ENCODE peak calls at places on chromosomes 4 and X, in seven cellular contexts. N is neuronal stem cell, Y is kidney, C is colonic mucosa, V is endodermal cell, Z is HCT116, W is neural progenitor cell. T is an unnamed sample.

GRCh38 chr4:169293343-169294176 is 22.8 kb upstream of the SH3RF1 start:
- DNase-seq in N (no peak), Z (no peak), Y (no peak), C (no peak), W (no peak), V (no peak), T (no peak)

GRCh38 chr4:120630432-120630831 is 292.1 kb downstream of the PRDM5 start:
- DNase-seq in N (no peak), V (no peak), C (no peak), Z (no peak), Y (no peak), W (peak; percentile 19), T (no peak)

GRCh38 chrX:72062890-72063289 is 68.8 kb downstream of the RTL5 start:
- DNase-seq in C (no peak), W (no peak), N (no peak), Y (no peak), Z (no peak), V (no peak), T (no peak)

GRCh38 chrX:3627579-3627978 is 85.9 kb downstream of the PRKX start:
- DNase-seq in W (no peak), N (no peak), Z (no peak), Y (no peak), C (no peak), V (no peak), T (no peak)

GRCh38 chr4:82715731-82716617 is 82.6 kb downstream of the SCD5 start:
- DNase-seq in V (peak; percentile 87), Y (no peak), W (no peak), Z (no peak), C (no peak), N (no peak), T (no peak)

GRCh38 chr4:161403781-161404180 is 760.0 kb downstream of the FSTL5 start:
- DNase-seq in V (no peak), W (no peak), N (no peak), C (no peak), Y (no peak), Z (no peak), T (no peak)

GRCh38 chrX:105564536-105564935 is 257.8 kb upstream of the NRK start:
- DNase-seq in Z (no peak), V (no peak), W (no peak), C (no peak), Y (no peak), N (no peak), T (no peak)

GRCh38 chr4:57691370-57691769 is 581.2 kb upstream of the IGFBP7 start:
- DNase-seq in N (no peak), V (no peak), C (no peak), Z (no peak), Y (no peak), W (no peak), T (no peak)

GRCh38 chr4:37365888-37366287 is 121.3 kb downstream of the NWD2 start:
- DNase-seq in W (no peak), C (no peak), N (no peak), Z (no peak), Y (no peak), V (no peak), T (no peak)

GRCh38 chrX:12955882-12956703 is 18.8 kb upstream of the TMSB4X start:
- DNase-seq in Z (peak; percentile 46), V (no peak), Y (peak; percentile 77), W (no peak), N (no peak), C (peak; percentile 68), T (no peak)

GRCh38 chrX:17737707-17738001 is 361 bp downstream of the SCML1 start:
- DNase-seq in N (peak; percentile 6), Z (no peak), C (no peak), Y (no peak), V (no peak), W (no peak), T (no peak)

GRCh38 chr4:127284236-127284635 is 348.5 kb upstream of the INTU start:
- DNase-seq in V (no peak), Y (no peak), W (no peak), Z (no peak), N (no peak), C (no peak), T (no peak)

GRCh38 chrX:135194684-135195083 is 23.5 kb upstream of the CT55 start:
- DNase-seq in Y (no peak), V (peak; percentile 72), W (no peak), N (no peak), C (no peak), Z (no peak), T (no peak)

GRCh38 chr4:158682071-158682470 is 10.0 kb downstream of the ETFDH start:
- DNase-seq in W (no peak), Y (no peak), N (no peak), C (no peak), Z (no peak), V (no peak), T (no peak)

GRCh38 chr4:182367153-182367552 is 124.0 kb downstream of the TENM3 start:
- DNase-seq in Y (no peak), V (no peak), Z (no peak), W (no peak), N (no peak), C (no peak), T (no peak)

GRCh38 chr4:166527500-166527899 is 654.5 kb downstream of the TLL1 start:
- DNase-seq in V (peak; percentile 48), Z (no peak), N (no peak), C (no peak), Y (no peak), W (peak; percentile 11), T (no peak)

GRCh38 chrX:108299101-108299591 is 139.1 kb downstream of the COL4A6 start:
- DNase-seq in N (no peak), C (no peak), W (peak; percentile 2), Z (no peak), Y (no peak), V (no peak), T (no peak)

GRCh38 chrX:7334253-7334935 is 186.4 kb upstream of the PUDP start:
- DNase-seq in N (no peak), C (no peak), W (no peak), Y (no peak), Z (no peak), V (no peak), T (no peak)

GRCh38 chr4:79472693-79473552 is 64.9 kb upstream of the GK2 start:
- DNase-seq in V (no peak), Y (no peak), Z (no peak), C (no peak), N (no peak), W (no peak), T (no peak)

GRCh38 chr4:153160856-153161598 is 43.2 kb upstream of the TRIM2 start:
- DNase-seq in C (no peak), Y (no peak), Z (no peak), N (no peak), W (no peak), V (no peak), T (no peak)

GRCh38 chr4:129254126-129254525 is 158.2 kb downstream of the C4orf33 start:
- DNase-seq in C (no peak), N (no peak), V (no peak), W (no peak), Z (no peak), Y (no peak), T (no peak)

GRCh38 chr4:140861359-140862181 is 105.4 kb upstream of the TBC1D9 start:
- DNase-seq in V (peak; percentile 81), N (peak; percentile 62), W (peak; percentile 80), C (peak; percentile 62), Z (peak; percentile 74), Y (no peak), T (peak; percentile 62)

GRCh38 chrX:25014366-25014838 is 1.4 kb downstream of the ARX start:
- DNase-seq in N (no peak), C (no peak), V (peak; percentile 49), Z (no peak), Y (no peak), W (peak; percentile 34), T (no peak)

GRCh38 chrX:13689519-13690211 is 737 bp downstream of the RAB9A start:
- DNase-seq in N (no peak), W (peak; percentile 33), Z (no peak), V (no peak), C (no peak), Y (no peak), T (no peak)

GRCh38 chrX:120446503-120446902 is 22.6 kb downstream of the LAMP2 start:
- DNase-seq in W (no peak), Y (no peak), Z (no peak), C (no peak), N (no peak), V (no peak), T (no peak)

DNA sequence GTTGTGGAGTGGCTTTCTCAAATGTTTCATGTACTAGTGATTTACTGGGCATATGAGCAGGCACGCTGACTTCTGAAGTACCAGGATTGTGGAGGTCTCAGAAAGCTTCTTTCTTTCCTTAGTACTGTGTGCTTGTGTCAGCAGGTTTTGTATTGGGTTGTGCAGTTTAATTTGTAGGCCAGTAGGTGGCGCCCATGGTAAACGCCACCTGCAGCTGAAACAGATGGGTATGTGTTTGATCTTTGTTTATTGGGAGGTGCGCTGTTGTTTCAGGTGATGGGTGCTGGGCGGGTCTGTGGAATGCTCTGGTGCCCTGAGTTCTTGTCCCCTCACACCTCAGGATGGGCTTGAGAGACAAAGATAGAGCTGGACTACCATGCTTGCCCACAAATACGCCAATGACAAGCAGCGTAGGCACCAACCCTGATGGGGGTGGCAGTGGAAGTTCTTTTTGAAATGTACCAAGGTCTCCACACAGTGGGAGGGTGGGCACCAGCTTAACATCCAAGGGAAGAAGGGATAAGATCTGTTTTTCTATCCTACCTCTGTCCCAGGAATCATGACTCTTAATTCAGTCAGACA is 141.5 kb downstream of the RPS6KA6 start:
- DNase-seq in Y (no peak), C (no peak), W (peak; percentile 15), N (peak; percentile 20), V (peak; percentile 71), Z (no peak), T (peak; percentile 1)
- H3K9ac ChIP-seq in Y (no peak overlapping the region), C (no peak overlapping the region), W (no peak overlapping the region), N (no peak overlapping the region), V (no peak overlapping the region), Z (no peak overlapping the region), T (no peak overlapping the region)

GRCh38 chr4:61511716-61512488 is 311.8 kb downstream of the ADGRL3 start:
- DNase-seq in C (no peak), Y (no peak), N (no peak), Z (no peak), W (no peak), V (no peak), T (peak; percentile 33)

GRCh38 chr4:61501812-61502211 is 301.7 kb downstream of the ADGRL3 start:
- DNase-seq in N (no peak), V (no peak), C (no peak), W (no peak), Y (no peak), Z (no peak), T (no peak)

GRCh38 chr4:61505773-61506640 is 305.9 kb downstream of the ADGRL3 start:
- DNase-seq in C (no peak), Y (no peak), W (peak; percentile 72), Z (no peak), V (no peak), N (peak; percentile 69), T (no peak)

GRCh38 chr4:61507091-61507490 is 307.0 kb downstream of the ADGRL3 start:
- DNase-seq in C (no peak), Y (no peak), W (peak; percentile 46), Z (no peak), V (no peak), N (peak; percentile 36), T (no peak)
- H3K27ac ChIP-seq in C (no peak overlapping the region), Y (no peak overlapping the region), W (peak overlapping the region; percentile 84), Z (no peak overlapping the region), V (no peak overlapping the region), N (peak overlapping the region; percentile 78), T (no peak overlapping the region)

GRCh38 chrX:83508526-83509245 is 596 bp downstream of the POU3F4 start:
- DNase-seq in C (no peak), W (peak; percentile 9), Z (no peak), Y (peak; percentile 64), V (peak; percentile 65), N (no peak), T (no peak)
- H3K9ac ChIP-seq in C (no peak overlapping the region), W (no peak overlapping the region), Z (no peak overlapping the region), Y (no peak overlapping the region), V (no peak overlapping the region), N (peak overlapping the region; percentile 60), T (no peak overlapping the region)

GRCh38 chr4:145524535-145524934 is 42.9 kb downstream of the SMAD1 start:
- DNase-seq in W (no peak), C (no peak), N (no peak), V (no peak), Y (no peak), Z (no peak), T (no peak)
- H3K27ac ChIP-seq in W (no peak overlapping the region), C (no peak overlapping the region), N (no peak overlapping the region), V (no peak overlapping the region), Y (no peak overlapping the region), Z (no peak overlapping the region), T (no peak overlapping the region)